ENCODE peak calls at places on chromosomes 7 and 10, in five cellular contexts. T, V, A, G and D are unnamed samples. For H3K9me3, the result is how much of the 10 kb centered on the place peaks cover.

GRCh38 chr7:151244156-151244870 is 4.2 kb downstream of the SMARCD3 start:
- DNase-seq in T (no peak), V (no peak), A (peak), G (peak), D (no peak)

GRCh38 chr7:38367301-38367700 is 93.9 kb upstream of the TARP start:
- DNase-seq in T (no peak), V (no peak), A (no peak), G (no peak), D (no peak)

GRCh38 chr10:117477961-117478670 is 64.4 kb upstream of the EMX2 start:
- DNase-seq in T (peak), V (no peak), A (no peak), G (peak), D (peak)

GRCh38 chr10:133117688-133118071 is 30.0 kb downstream of the ADGRA1 start:
- DNase-seq in T (no peak), V (peak), A (no peak), G (no peak), D (no peak)

GRCh38 chr7:158276414-158277218 is 311.0 kb downstream of the PTPRN2 start:
- DNase-seq in T (no peak), V (no peak), A (peak), G (no peak), D (no peak)

GRCh38 chr10:124353091-124353815 is 65.5 kb downstream of the OAT start:
- DNase-seq in T (no peak), V (no peak), A (no peak), G (no peak), D (no peak)

GRCh38 chr10:117784776-117785175 is 242.2 kb downstream of the EMX2 start:
- DNase-seq in T (no peak), V (no peak), A (no peak), G (no peak), D (no peak)

GRCh38 chr10:22740180-22740579 is 25.8 kb upstream of the PIP4K2A start:
- DNase-seq in T (no peak), V (no peak), A (no peak), G (no peak), D (peak)

GRCh38 chr7:68155676-68156075 is 1159.0 kb downstream of the TYW1 start:
- DNase-seq in T (no peak), V (no peak), A (no peak), G (no peak), D (no peak)

GRCh38 chr10:32970910-32971309 is 12.9 kb upstream of the ITGB1 start:
- DNase-seq in T (no peak), V (no peak), A (no peak), G (no peak), D (no peak)

GRCh38 chr10:117768333-117769045 is 225.9 kb downstream of the EMX2 start:
- DNase-seq in T (no peak), V (no peak), A (no peak), G (no peak), D (no peak)

GRCh38 chr10:123494409-123494808 is 171.7 kb upstream of the GPR26 start:
- DNase-seq in T (no peak), V (no peak), A (no peak), G (peak), D (no peak)

GRCh38 chr7:74003609-74004008 is 24.4 kb upstream of the ELN start:
- DNase-seq in T (no peak), V (no peak), A (no peak), G (no peak), D (no peak)

GRCh38 chr7:21146642-21147423 is 281.1 kb upstream of the SP4 start:
- DNase-seq in T (no peak), V (no peak), A (no peak), G (no peak), D (no peak)

GRCh38 chr10:61757525-61758397 is 95.0 kb downstream of the CABCOCO1 start:
- DNase-seq in T (no peak), V (no peak), A (no peak), G (peak), D (peak)

GRCh38 chr7:77940647-77941046 is 142.1 kb downstream of the PHTF2 start:
- DNase-seq in T (peak), V (peak), A (no peak), G (peak), D (peak)

GRCh38 chr7:40175725-40176510 is 41.1 kb downstream of the SUGCT start:
- DNase-seq in T (no peak), V (no peak), A (no peak), G (no peak), D (peak)

GRCh38 chr10:34470307-34470706 is 344.8 kb downstream of the PARD3 start:
- DNase-seq in T (no peak), V (no peak), A (no peak), G (no peak), D (no peak)

GRCh38 chr10:102785818-102786217 is 42.1 kb downstream of the WBP1L start:
- DNase-seq in T (no peak), V (peak), A (no peak), G (no peak), D (no peak)

GRCh38 chr10:101959349-101959916 is 96.5 kb downstream of the ARMH3 start:
- DNase-seq in T (no peak), V (no peak), A (no peak), G (no peak), D (no peak)

GRCh38 chr7:17651926-17652385 is 288.3 kb downstream of the SNX13 start:
- DNase-seq in T (no peak), V (peak), A (no peak), G (peak), D (peak)

GRCh38 chr7:151177310-151177709 is 9.7 kb downstream of the ASB10 start:
- DNase-seq in T (no peak), V (no peak), A (no peak), G (no peak), D (no peak)

GRCh38 chr7:91772100-91772794 is 108.3 kb downstream of the MTERF1 start:
- DNase-seq in T (no peak), V (no peak), A (no peak), G (peak), D (peak)

GRCh38 chr10:104339469-104340098 is 1.3 kb upstream of the ITPRIP start:
- DNase-seq in T (no peak), V (peak), A (no peak), G (peak), D (peak)

GRCh38 chr7:150385240-150385830 is 6.2 kb downstream of the ZNF775 start:
- DNase-seq in T (no peak), V (no peak), A (no peak), G (no peak), D (no peak)

GRCh38 chr7:47758546-47758945 is 176.6 kb upstream of the TNS3 start:
- DNase-seq in T (no peak), V (no peak), A (no peak), G (no peak), D (peak)

GRCh38 chr10:110914411-110914810 is 4.6 kb downstream of the BBIP1 start:
- DNase-seq in T (no peak), V (no peak), A (no peak), G (no peak), D (peak)

GRCh38 chr7:55593515-55594318 is 21.4 kb upstream of the VOPP1 start:
- DNase-seq in T (peak), V (peak), A (peak), G (peak), D (no peak)

GRCh38 chr10:110808123-110808522 is 63.6 kb upstream of the PDCD4 start:
- DNase-seq in T (no peak), V (no peak), A (no peak), G (no peak), D (no peak)

GRCh38 chr7:24767878-24768569 is 10.8 kb upstream of the GSDME start:
- DNase-seq in T (no peak), V (no peak), A (no peak), G (no peak), D (no peak)

GRCh38 chr10:31381766-31382316 is 62.8 kb downstream of the ZEB1 start:
- DNase-seq in T (no peak), V (no peak), A (no peak), G (peak), D (peak)

GRCh38 chr7:32524631-32525030 is 29.3 kb downstream of the AVL9 start:
- DNase-seq in T (no peak), V (no peak), A (no peak), G (peak), D (no peak)

GRCh38 chr7:32518534-32519140 is 23.3 kb downstream of the AVL9 start:
- DNase-seq in T (no peak), V (no peak), A (no peak), G (peak), D (peak)

GRCh38 chr7:32519763-32520162 is 24.5 kb downstream of the AVL9 start:
- DNase-seq in T (no peak), V (no peak), A (no peak), G (no peak), D (no peak)

GRCh38 chr7:32525839-32526238 is 30.6 kb downstream of the AVL9 start:
- DNase-seq in T (no peak), V (no peak), A (no peak), G (no peak), D (no peak)

DNA sequence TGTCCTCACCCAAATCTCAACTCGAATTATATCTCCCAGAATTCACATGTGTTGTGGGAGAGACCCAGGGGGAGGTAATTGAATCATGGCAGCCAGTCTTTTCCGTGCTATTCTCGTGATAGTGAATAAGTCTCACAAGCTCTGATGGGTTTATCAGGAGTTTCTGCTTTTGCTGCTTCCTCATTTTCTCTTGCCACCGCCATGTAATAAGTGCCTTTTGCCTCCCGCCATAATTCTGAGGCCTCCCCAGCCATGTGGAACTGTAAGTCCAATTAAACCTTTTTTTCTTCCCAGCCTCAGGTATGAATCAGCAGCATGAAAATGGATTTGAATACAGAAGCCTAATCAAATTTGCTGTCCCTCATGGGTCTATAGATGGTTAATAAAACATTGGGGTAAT is 27.5 kb downstream of the AVL9 start:
- DNase-seq in T (no peak), V (no peak), A (no peak), G (no peak), D (no peak)
- H3K9me3 ChIP-seq in T (under half), V (under half), A (under half), G (under half), D (under half)

GRCh38 chr7:69967699-69968450 is 369.6 kb downstream of the AUTS2 start:
- DNase-seq in T (no peak), V (no peak), A (no peak), G (no peak), D (no peak)
- H3K4me3 ChIP-seq in T (no peak), V (peak), A (no peak), G (no peak), D (peak)

DNA sequence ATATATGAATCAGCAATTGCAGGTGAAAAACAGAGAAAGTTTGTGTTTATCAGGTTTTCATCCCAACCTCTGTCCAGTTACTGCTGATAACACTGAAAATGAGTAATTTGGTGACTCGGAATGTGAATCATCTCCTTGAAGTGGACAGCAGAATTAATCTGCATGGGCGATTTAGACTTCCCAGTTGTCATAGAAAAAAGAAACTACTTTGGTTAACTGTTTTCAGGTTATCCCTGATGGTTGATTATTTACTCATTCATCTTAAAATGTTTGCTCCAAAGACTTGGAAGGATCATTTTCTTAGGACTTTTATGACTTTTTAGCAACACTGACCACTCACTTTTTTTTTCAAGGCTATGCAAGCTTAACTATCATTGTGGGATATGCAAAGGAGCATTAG is 504.1 kb upstream of the ANKRD30A start:
- DNase-seq in T (no peak), V (no peak), A (no peak), G (no peak), D (peak)
- H3K9me3 ChIP-seq in T (under half), V (under half), A (under half), G (under half), D (under half)

GRCh38 chr7:140398821-140399220 is 491 bp upstream of the SLC37A3 start:
- DNase-seq in T (no peak), V (no peak), A (no peak), G (no peak), D (no peak)
- H3K4me3 ChIP-seq in T (peak), V (peak), A (peak), G (no peak), D (no peak)

DNA sequence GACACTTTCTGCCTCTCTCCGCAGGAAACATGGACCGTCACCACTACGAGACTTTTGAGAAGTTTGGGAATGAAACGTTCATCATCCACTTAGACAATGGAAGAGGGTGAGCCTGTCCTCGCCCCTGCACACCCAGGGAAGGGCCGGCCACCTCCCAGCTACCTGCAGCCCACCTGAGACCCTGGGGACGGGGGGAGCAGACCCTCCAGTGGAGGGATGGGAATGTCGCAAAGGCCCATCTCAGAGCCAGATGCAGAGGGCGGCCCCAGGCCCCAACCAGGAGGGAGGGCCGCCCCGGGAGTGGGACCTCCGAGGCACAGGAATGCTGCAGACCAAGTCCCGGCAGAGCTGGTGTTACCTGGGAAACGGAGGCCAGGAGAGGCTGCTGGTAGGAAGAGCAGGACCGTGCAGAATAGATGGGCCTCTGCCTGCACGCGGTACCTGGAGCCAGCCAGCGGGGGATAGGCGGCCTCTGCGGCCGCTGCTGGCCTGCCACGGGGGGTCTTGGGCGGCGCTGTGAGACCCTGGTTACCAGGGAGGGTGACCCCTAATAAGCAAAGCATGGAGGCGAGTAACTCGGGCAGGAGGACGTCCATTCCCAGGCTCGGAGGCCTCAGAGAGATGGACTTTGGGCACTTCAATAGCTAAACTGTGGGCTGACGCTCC is 32.9 kb upstream of the FOXL3 start:
- DNase-seq in T (no peak), V (no peak), A (peak), G (no peak), D (no peak)
- H3K9me3 ChIP-seq in T (under half), V (under half), A (under half), G (under half), D (under half)

GRCh38 chr7:101166909-101167644 is 1.7 kb upstream of the VGF start:
- DNase-seq in T (no peak), V (no peak), A (no peak), G (no peak), D (no peak)

GRCh38 chr7:101165075-101165957 is at the start of gene VGF:
- DNase-seq in T (peak), V (peak), A (peak), G (peak), D (peak)

GRCh38 chr7:101166603-101166908 is 1.2 kb upstream of the VGF start:
- DNase-seq in T (no peak), V (no peak), A (no peak), G (no peak), D (no peak)

GRCh38 chr7:101167645-101168411 is 2.5 kb upstream of the VGF start:
- DNase-seq in T (no peak), V (no peak), A (no peak), G (no peak), D (no peak)

DNA sequence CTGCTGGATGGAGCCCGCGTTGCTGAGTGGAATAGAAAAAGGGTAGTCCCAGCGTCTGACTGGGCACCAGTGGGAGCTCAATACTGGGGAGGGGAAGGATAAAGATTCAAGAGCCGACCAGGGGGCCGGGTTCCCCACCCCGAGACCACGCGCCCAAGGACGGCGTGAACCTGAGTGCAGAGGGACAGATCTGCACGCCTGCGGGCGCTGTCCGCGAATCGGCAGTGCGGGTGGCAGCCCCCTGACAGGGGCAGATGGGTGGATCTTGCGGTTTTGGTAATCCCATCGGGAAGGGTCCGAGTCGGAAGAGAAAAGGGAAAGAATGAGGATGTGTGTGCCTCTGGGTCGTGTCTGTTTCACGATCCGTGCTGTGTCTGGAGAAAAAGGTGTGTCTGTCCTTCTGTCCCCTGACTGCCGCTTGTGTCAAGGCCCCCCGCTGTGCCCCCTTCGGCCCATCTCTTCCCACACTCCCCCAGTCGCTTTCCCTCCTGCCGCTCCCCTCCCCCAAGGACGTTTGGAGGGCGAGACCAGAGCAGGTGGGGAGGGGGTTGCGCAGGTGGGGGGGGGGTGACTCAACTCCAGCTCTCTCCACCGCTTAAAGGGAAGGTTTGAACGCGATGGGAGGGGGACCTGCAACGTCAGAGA is 711 bp upstream of the VGF start:
- DNase-seq in T (no peak), V (no peak), A (no peak), G (no peak), D (no peak)
- H3K4me3 ChIP-seq in T (peak), V (peak), A (peak), G (peak), D (peak)

DNA sequence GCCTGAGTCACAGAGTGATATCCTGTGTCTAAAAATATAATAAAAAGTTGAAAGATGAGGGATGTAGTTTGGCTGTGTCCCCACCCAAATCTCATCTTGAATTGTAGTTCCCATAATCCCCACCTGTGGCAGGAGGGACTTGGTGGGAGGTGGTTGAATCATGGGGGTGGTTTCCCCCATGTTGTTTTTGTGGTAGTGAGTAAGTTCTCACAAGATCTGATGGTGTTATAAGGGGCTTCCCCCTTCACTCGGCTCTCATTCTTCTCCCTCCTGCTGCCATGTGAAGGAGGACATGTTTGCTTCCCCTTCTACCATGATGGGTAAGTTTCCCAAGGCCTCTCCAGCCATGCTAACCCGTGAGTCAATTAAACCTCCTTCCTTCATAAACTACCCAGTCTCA is 25.1 kb upstream of the UBE3C start:
- DNase-seq in T (no peak), V (no peak), A (no peak), G (peak), D (no peak)
- H3K9me3 ChIP-seq in T (under half), V (under half), A (under half), G (under half), D (under half)